ENCODE peak calls at places on chromosome 22, in six cellular contexts. J is GDM1, N is omental fat pad, M is ACHN, Z is kidney tubule cell, Y is T-helper 2 cell. T is an unnamed sample.

GRCh38 chr22:29314074-29314473 is 1.4 kb downstream of the RASL10A start:
- DNase-seq in Z (peak), N (no peak), J (no peak), M (no peak), Y (no peak), T (no peak)

GRCh38 chr22:30747493-30747892 is 52.8 kb downstream of the OSBP2 start:
- DNase-seq in N (no peak), M (no peak), J (no peak), Z (no peak), Y (no peak), T (no peak)

GRCh38 chr22:24845036-24845918 is 39.3 kb downstream of the SGSM1 start:
- DNase-seq in Z (no peak), M (no peak), Y (no peak), N (no peak), J (peak), T (no peak)

GRCh38 chr22:39943366-39943765 is 16.8 kb upstream of the TMA7B start:
- DNase-seq in M (no peak), J (no peak), Y (peak), N (no peak), Z (no peak), T (no peak)

GRCh38 chr22:31891366-31892079 is 52.8 kb upstream of the YWHAH start:
- DNase-seq in J (no peak), Y (no peak), N (no peak), M (no peak), Z (peak), T (no peak)

GRCh38 chr22:40721266-40721665 is 42.0 kb downstream of the MCHR1 start:
- DNase-seq in Y (no peak), M (no peak), J (no peak), Z (peak), N (no peak), T (no peak)

GRCh38 chr22:43262990-43263644 is 76.2 kb upstream of the TTLL12 start:
- DNase-seq in Z (peak), M (no peak), N (no peak), Y (no peak), J (peak), T (no peak)

GRCh38 chr22:50656122-50657070 is 16.2 kb upstream of the SHANK3 start:
- DNase-seq in N (no peak), M (peak), Z (peak), Y (no peak), J (no peak), T (no peak)